ENCODE peak calls at places on chromosomes 12 and 14, in eight cellular contexts. H is A673; S is NCI-H1092 treated with DMSO at 0.1 percent for 48 hours; G is CD4-positive, alpha-beta memory T cell; K is fibroblast of the conjunctiva; L is HT1080; O is HepG2; I is non-pigmented ciliary epithelial cell. W is an unnamed sample.

GRCh38 chr14:101819251-101819990 is 57.9 kb downstream of the PPP2R5C start:
- DNase-seq in H (no peak), S (no peak), G (peak), K (no peak), L (no peak), O (no peak), I (no peak), W (peak)

GRCh38 chr14:104373055-104373854 is 206.3 kb upstream of the C14orf180 start:
- DNase-seq in H (no peak), S (peak), G (no peak), K (no peak), L (no peak), O (no peak), I (no peak), W (no peak)

GRCh38 chr12:64077922-64078321 is 144.2 kb downstream of the KICS2 start:
- DNase-seq in H (peak), S (no peak), G (no peak), K (no peak), L (peak), O (peak), I (no peak), W (no peak)

GRCh38 chr12:45509187-45509586 is 220.3 kb upstream of the ARID2 start:
- DNase-seq in H (no peak), S (no peak), G (no peak), K (no peak), L (peak), O (no peak), I (no peak), W (no peak)

GRCh38 chr12:11446372-11446771 is 51.0 kb upstream of the PRB2 start:
- DNase-seq in H (no peak), S (no peak), G (no peak), K (no peak), L (peak), O (no peak), I (no peak), W (no peak)

GRCh38 chr12:68078737-68079136 is 80.8 kb downstream of the IFNG start:
- DNase-seq in H (no peak), S (no peak), G (no peak), K (no peak), L (no peak), O (no peak), I (no peak), W (no peak)

GRCh38 chr12:26648584-26648983 is 184.4 kb downstream of the ITPR2 start:
- DNase-seq in H (no peak), S (no peak), G (no peak), K (no peak), L (peak), O (no peak), I (peak), W (no peak)

GRCh38 chr12:14952295-14952995 is 9.0 kb downstream of the ARHGDIB start:
- DNase-seq in H (peak), S (no peak), G (peak), K (peak), L (peak), O (peak), I (peak), W (peak)

GRCh38 chr14:94330857-94331256 is 7.7 kb upstream of the SERPINA6 start:
- DNase-seq in H (no peak), S (no peak), G (no peak), K (no peak), L (no peak), O (no peak), I (no peak), W (no peak)

GRCh38 chr12:131862084-131862441 is 32.4 kb upstream of the ULK1 start:
- DNase-seq in H (no peak), S (no peak), G (no peak), K (no peak), L (no peak), O (peak), I (no peak), W (no peak)

GRCh38 chr14:91980157-91980556 is 32.7 kb upstream of the FBLN5 start:
- DNase-seq in H (peak), S (no peak), G (no peak), K (peak), L (peak), O (no peak), I (peak), W (no peak)

GRCh38 chr12:57452181-57452936 is 2.7 kb upstream of the INHBE start:
- DNase-seq in H (no peak), S (no peak), G (no peak), K (no peak), L (peak), O (no peak), I (peak), W (no peak)

GRCh38 chr12:21301-22189 is 45.0 kb upstream of the IQSEC3 start:
- DNase-seq in H (no peak), S (no peak), G (no peak), K (no peak), L (no peak), O (peak), I (no peak), W (no peak)

GRCh38 chr12:91072931-91073330 is 15.1 kb upstream of the KERA start:
- DNase-seq in H (no peak), S (peak), G (no peak), K (no peak), L (no peak), O (no peak), I (no peak), W (no peak)

GRCh38 chr12:53561590-53561953 is 54.3 kb upstream of the NPFF start:
- DNase-seq in H (peak), S (no peak), G (no peak), K (peak), L (peak), O (peak), I (peak), W (no peak)

GRCh38 chr12:3950714-3951320 is 77.6 kb upstream of the PARP11 start:
- DNase-seq in H (no peak), S (no peak), G (peak), K (no peak), L (no peak), O (no peak), I (no peak), W (no peak)

GRCh38 chr14:31947680-31948580 is 129.2 kb upstream of the ARHGAP5 start:
- DNase-seq in H (no peak), S (no peak), G (peak), K (no peak), L (no peak), O (no peak), I (no peak), W (no peak)

GRCh38 chr12:41486718-41487117 is 298.6 kb downstream of the PDZRN4 start:
- DNase-seq in H (no peak), S (no peak), G (no peak), K (no peak), L (peak), O (no peak), I (peak), W (no peak)

GRCh38 chr12:120709976-120710804 is at the start of gene UNC119B:
- DNase-seq in H (peak), S (peak), G (peak), K (no peak), L (no peak), O (no peak), I (no peak), W (peak)

GRCh38 chr12:69129564-69129963 is 109.8 kb upstream of the CPSF6 start:
- DNase-seq in H (no peak), S (no peak), G (no peak), K (no peak), L (no peak), O (no peak), I (no peak), W (no peak)

GRCh38 chr12:3204716-3205617 is 127.8 kb downstream of the TSPAN9 start:
- DNase-seq in H (no peak), S (no peak), G (no peak), K (no peak), L (no peak), O (no peak), I (no peak), W (no peak)

GRCh38 chr12:94244165-94245133 is 96.1 kb downstream of the PLXNC1 start:
- DNase-seq in H (no peak), S (no peak), G (peak), K (no peak), L (peak), O (no peak), I (no peak), W (peak)

GRCh38 chr14:101361044-101361443 is 200.3 kb upstream of the DIO3 start:
- DNase-seq in H (no peak), S (no peak), G (no peak), K (no peak), L (no peak), O (no peak), I (no peak), W (no peak)

GRCh38 chr14:100239840-100240724 is 1.1 kb downstream of the YY1 start:
- DNase-seq in H (peak), S (peak), G (peak), K (peak), L (peak), O (peak), I (peak), W (peak)